ENCODE peak calls at places on chromosome 16, in six cellular contexts. C is astrocyte of the spinal cord, K is epithelial cell of proximal tubule, A is left lung, T is neuronal stem cell, X is lower leg skin. W is an unnamed sample.

GRCh38 chr16:78984324-78984723 is 616.2 kb downstream of the MAF start:
- DNase-seq in C (no peak), K (no peak), A (no peak), T (no peak), X (no peak), W (no peak)

GRCh38 chr16:637081-638018 is 1.2 kb upstream of the METTL26 start:
- DNase-seq in C (peak), K (no peak), A (peak), T (no peak), X (peak), W (peak)

GRCh38 chr16:16075463-16076399 is 126.3 kb downstream of the ABCC1 start:
- DNase-seq in C (no peak), K (peak), A (peak), T (no peak), X (peak), W (no peak)

GRCh38 chr16:66690106-66690847 is 6.3 kb downstream of the CMTM4 start:
- DNase-seq in C (no peak), K (no peak), A (no peak), T (no peak), X (no peak), W (no peak)

GRCh38 chr16:73126453-73126853 is 78.5 kb upstream of the ZFHX3 start:
- DNase-seq in C (peak), K (peak), A (peak), T (no peak), X (peak), W (no peak)

GRCh38 chr16:87145181-87146176 is 171.7 kb downstream of the C16orf95 start:
- DNase-seq in C (peak), K (no peak), A (no peak), T (no peak), X (no peak), W (no peak)

GRCh38 chr16:84043486-84044107 is 1.0 kb upstream of the SLC38A8 start:
- DNase-seq in C (no peak), K (no peak), A (no peak), T (no peak), X (no peak), W (peak)

GRCh38 chr16:30185683-30186421 is 2.5 kb downstream of the CORO1A start:
- DNase-seq in C (no peak), K (no peak), A (peak), T (no peak), X (peak), W (peak)

GRCh38 chr16:29114476-29115012 is 129.7 kb downstream of the LAT start:
- DNase-seq in C (no peak), K (no peak), A (no peak), T (no peak), X (no peak), W (no peak)

GRCh38 chr16:19329932-19330331 is 44.4 kb downstream of the CLEC19A start:
- DNase-seq in C (no peak), K (no peak), A (no peak), T (no peak), X (no peak), W (no peak)

GRCh38 chr16:72938426-72939164 is 109.3 kb downstream of the ZFHX3 start:
- DNase-seq in C (peak), K (no peak), A (peak), T (no peak), X (peak), W (no peak)

GRCh38 chr16:11677451-11677951 is 9.2 kb downstream of the SNN start:
- DNase-seq in C (no peak), K (no peak), A (no peak), T (no peak), X (no peak), W (no peak)

GRCh38 chr16:3098459-3099394 is at the start of gene ZSCAN10:
- DNase-seq in C (no peak), K (no peak), A (no peak), T (no peak), X (no peak), W (no peak)

GRCh38 chr16:3097266-3097665 is 1.8 kb downstream of the ZSCAN10 start:
- DNase-seq in C (no peak), K (no peak), A (no peak), T (no peak), X (no peak), W (no peak)

GRCh38 chr16:3099732-3100499 is 822 bp upstream of the ZSCAN10 start:
- DNase-seq in C (peak), K (no peak), A (peak), T (peak), X (peak), W (peak)

GRCh38 chr16:3101018-3101840 is 2.1 kb upstream of the ZSCAN10 start:
- DNase-seq in C (no peak), K (no peak), A (no peak), T (no peak), X (no peak), W (peak)

GRCh38 chr16:3099395-3099731 is 269 bp upstream of the ZSCAN10 start:
- DNase-seq in C (no peak), K (no peak), A (no peak), T (no peak), X (no peak), W (no peak)
- H3K4me3 ChIP-seq in C (no peak), K (no peak), A (no peak), T (no peak), X (no peak), W (no peak)

DNA sequence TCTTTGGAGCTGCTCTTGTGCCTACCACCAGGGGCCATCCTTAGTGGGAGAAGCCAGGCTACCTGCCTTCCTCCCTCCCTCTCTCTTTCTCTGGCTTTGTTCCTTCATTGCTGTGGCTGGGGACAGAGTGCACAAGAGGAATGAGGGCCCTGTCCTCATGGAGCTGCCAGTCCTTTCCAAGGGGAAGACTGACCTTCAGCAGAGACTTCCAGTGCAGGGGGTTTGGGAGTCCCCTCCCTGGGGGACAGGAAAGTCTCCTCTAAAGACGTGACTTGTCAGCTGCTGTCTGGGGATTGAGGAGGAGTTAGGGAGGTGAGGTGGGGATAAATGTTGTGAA is 108.1 kb downstream of the CMIP start:
- DNase-seq in C (no peak), K (no peak), A (no peak), T (no peak), X (no peak), W (no peak)
- H3K4me3 ChIP-seq in C (no peak), K (no peak), A (no peak), T (no peak), X (no peak), W (no peak)

GRCh38 chr16:10618710-10619209 is 38.4 kb upstream of the EMP2 start:
- DNase-seq in C (no peak), K (no peak), A (no peak), T (no peak), X (no peak), W (no peak)

GRCh38 chr16:10617662-10618420 is 37.4 kb upstream of the EMP2 start:
- DNase-seq in C (peak), K (no peak), A (no peak), T (no peak), X (no peak), W (no peak)

GRCh38 chr16:10616744-10617640 is 36.6 kb upstream of the EMP2 start:
- DNase-seq in C (peak), K (no peak), A (peak), T (no peak), X (peak), W (no peak)

GRCh38 chr16:10620120-10620519 is 39.7 kb upstream of the EMP2 start:
- DNase-seq in C (no peak), K (no peak), A (no peak), T (no peak), X (no peak), W (no peak)

GRCh38 chr16:10619271-10619849 is 39.0 kb upstream of the EMP2 start:
- DNase-seq in C (no peak), K (no peak), A (peak), T (no peak), X (peak), W (no peak)
- H3K4me3 ChIP-seq in C (no peak), K (no peak), A (peak), T (peak), X (no peak), W (no peak)

DNA sequence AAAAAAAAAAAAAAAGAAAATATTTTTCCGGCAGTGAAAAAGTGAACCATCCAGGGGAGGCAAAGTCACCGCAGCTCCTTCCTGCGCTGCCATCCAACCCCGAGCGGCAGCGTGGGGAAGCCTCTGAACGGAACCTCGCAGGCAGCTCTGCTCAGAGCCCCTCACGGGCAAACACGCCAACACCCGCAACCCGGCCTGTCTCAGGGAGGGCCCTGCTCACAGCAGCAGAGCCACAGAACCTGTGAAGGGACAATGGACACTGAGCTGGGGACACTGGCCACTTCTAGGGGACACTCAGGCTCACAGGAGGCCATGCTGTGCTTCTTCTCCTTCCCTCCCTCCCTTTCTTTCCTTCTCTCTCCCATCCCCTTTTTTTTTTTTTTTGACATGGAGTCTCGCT is 21.4 kb upstream of the APRT start:
- DNase-seq in C (no peak), K (no peak), A (no peak), T (no peak), X (no peak), W (no peak)
- H3K4me3 ChIP-seq in C (no peak), K (no peak), A (no peak), T (no peak), X (no peak), W (no peak)